ENCODE peak calls at places on chromosomes 12 and 14, in four cellular contexts. K is lung, Q is ovary, I is A549. G is an unnamed sample. For H3K9me3, the result is how much of the 10 kb centered on the place peaks cover.

GRCh38 chr12:48358937-48359509 is 8.3 kb upstream of the ZNF641 start:
- DNase-seq in K (no peak), Q (no peak), I (no peak), G (no peak)

GRCh38 chr14:61866932-61867920 is 105.0 kb downstream of the SNAPC1 start:
- DNase-seq in K (no peak), Q (no peak), I (peak), G (no peak)

GRCh38 chr12:86261606-86262005 is 5.4 kb upstream of the MGAT4C start:
- DNase-seq in K (no peak), Q (no peak), I (no peak), G (no peak)

GRCh38 chr14:34303811-34304210 is 158.2 kb downstream of the SPTSSA start:
- DNase-seq in K (no peak), Q (no peak), I (no peak), G (no peak)

GRCh38 chr14:92408186-92408585 is 85.2 kb downstream of the SLC24A4 start:
- DNase-seq in K (no peak), Q (no peak), I (no peak), G (no peak)

GRCh38 chr12:46459111-46459510 is 86.5 kb upstream of the SLC38A2 start:
- DNase-seq in K (no peak), Q (no peak), I (no peak), G (no peak)

GRCh38 chr12:107983871-107984480 is 145.1 kb upstream of the WSCD2 start:
- DNase-seq in K (no peak), Q (no peak), I (no peak), G (no peak)

GRCh38 chr14:77804592-77804991 is 4.7 kb downstream of the ADCK1 start:
- DNase-seq in K (no peak), Q (no peak), I (peak), G (no peak)

GRCh38 chr14:76313861-76314260 is 62.1 kb upstream of the ESRRB start:
- DNase-seq in K (no peak), Q (no peak), I (no peak), G (no peak)

GRCh38 chr14:65131176-65131765 is 29.0 kb upstream of the MAX start:
- DNase-seq in K (no peak), Q (no peak), I (peak), G (no peak)

GRCh38 chr12:40300490-40300889 is 75.7 kb downstream of the LRRK2 start:
- DNase-seq in K (no peak), Q (no peak), I (peak), G (no peak)

GRCh38 chr14:54625158-54625557 is 58.2 kb downstream of the SAMD4A start:
- DNase-seq in K (no peak), Q (no peak), I (no peak), G (no peak)

GRCh38 chr12:42691991-42692557 is 102.5 kb upstream of the PRICKLE1 start:
- DNase-seq in K (no peak), Q (peak), I (peak), G (no peak)

GRCh38 chr14:21241218-21241819 is 27.9 kb downstream of the HNRNPC start:
- DNase-seq in K (no peak), Q (no peak), I (peak), G (no peak)

GRCh38 chr14:90624228-90624627 is 192.0 kb downstream of the TTC7B start:
- DNase-seq in K (peak), Q (no peak), I (peak), G (peak)

GRCh38 chr14:90302529-90303303 is 29.0 kb downstream of the NRDE2 start:
- DNase-seq in K (no peak), Q (no peak), I (no peak), G (no peak)

GRCh38 chr14:49134940-49135339 is 451.2 kb downstream of the RPS29 start:
- DNase-seq in K (no peak), Q (peak), I (peak), G (no peak)

GRCh38 chr12:11729008-11729407 is 79.5 kb downstream of the ETV6 start:
- DNase-seq in K (no peak), Q (no peak), I (no peak), G (no peak)

GRCh38 chr14:51978566-51979398 is 10.6 kb upstream of the RTRAF start:
- DNase-seq in K (peak), Q (peak), I (peak), G (peak)

GRCh38 chr14:77044776-77045569 is 16.5 kb upstream of the IRF2BPL start:
- DNase-seq in K (peak), Q (peak), I (peak), G (peak)

GRCh38 chr14:67704484-67705089 is 2.9 kb downstream of the RDH12 start:
- DNase-seq in K (no peak), Q (no peak), I (peak), G (no peak)

GRCh38 chr12:22238211-22238610 is 96.3 kb downstream of the ST8SIA1 start:
- DNase-seq in K (no peak), Q (no peak), I (no peak), G (no peak)

GRCh38 chr12:55009171-55009570 is 10.6 kb upstream of the NEUROD4 start:
- DNase-seq in K (no peak), Q (no peak), I (no peak), G (no peak)

GRCh38 chr12:13375583-13376413 is 179.3 kb downstream of the EMP1 start:
- DNase-seq in K (no peak), Q (no peak), I (no peak), G (no peak)

GRCh38 chr12:57851552-57852186 is 5.1 kb upstream of the CTDSP2 start:
- DNase-seq in K (no peak), Q (no peak), I (no peak), G (no peak)

GRCh38 chr12:121793501-121793835 is at the start of gene RHOF:
- DNase-seq in K (peak), Q (no peak), I (no peak), G (peak)

GRCh38 chr14:75709207-75709812 is 48.3 kb downstream of the TTLL5 start:
- DNase-seq in K (peak), Q (peak), I (peak), G (peak)

GRCh38 chr12:47184229-47184628 is 104.5 kb upstream of the AMIGO2 start:
- DNase-seq in K (no peak), Q (no peak), I (no peak), G (no peak)

DNA sequence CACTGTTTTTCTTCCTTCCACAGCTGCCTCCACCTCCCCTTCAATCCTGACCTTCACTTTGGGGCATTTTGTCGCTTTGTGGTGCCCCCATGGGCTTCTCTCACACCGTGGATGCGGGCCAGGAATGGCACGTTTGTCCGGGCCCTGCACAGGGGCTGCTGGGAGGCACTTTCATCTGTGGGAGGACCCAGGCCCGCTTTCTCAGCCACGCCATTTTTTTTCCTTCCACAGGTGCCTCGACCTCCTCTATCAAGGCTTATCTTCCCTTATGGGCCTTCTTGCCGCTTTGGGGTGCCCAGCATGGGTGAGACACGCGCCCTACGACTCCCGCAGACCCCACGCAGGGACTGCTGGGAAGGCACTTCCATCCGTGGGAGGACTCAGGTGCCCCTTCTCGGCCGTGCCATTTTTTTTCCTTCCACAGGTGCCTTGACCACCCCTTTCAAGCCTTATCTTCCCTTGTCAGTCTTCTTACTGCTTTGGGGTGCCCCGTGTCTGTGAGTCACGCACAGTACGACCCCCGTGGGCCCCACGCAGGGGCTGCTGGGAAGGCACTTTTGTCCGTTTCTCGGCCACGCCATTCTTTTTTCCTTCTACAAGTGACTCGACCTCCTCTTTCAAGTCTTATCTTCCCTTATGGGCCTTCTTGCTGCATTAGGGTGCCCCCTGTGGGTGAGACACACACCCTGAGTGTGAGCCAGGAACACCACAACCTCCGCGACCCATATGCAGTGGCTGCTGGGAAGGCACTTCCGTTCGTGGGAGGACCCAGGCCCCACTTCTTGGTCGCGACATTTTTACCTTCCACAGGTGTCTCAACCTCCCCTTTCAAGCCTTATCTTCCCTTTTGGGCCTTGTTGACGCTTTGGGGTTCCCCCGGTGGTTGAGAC is 270.7 kb downstream of the ALG10 start:
- DNase-seq in K (no peak), Q (peak), I (peak), G (peak)
- H3K9me3 ChIP-seq in K (under half), Q (under half), I (under half), G (under half)

GRCh38 chr14:38116895-38117294 is 90.8 kb upstream of the SSTR1 start:
- DNase-seq in K (no peak), Q (no peak), I (no peak), G (no peak)
- H3K9me3 ChIP-seq in K (under half), Q (under half), I (under half), G (under half)

DNA sequence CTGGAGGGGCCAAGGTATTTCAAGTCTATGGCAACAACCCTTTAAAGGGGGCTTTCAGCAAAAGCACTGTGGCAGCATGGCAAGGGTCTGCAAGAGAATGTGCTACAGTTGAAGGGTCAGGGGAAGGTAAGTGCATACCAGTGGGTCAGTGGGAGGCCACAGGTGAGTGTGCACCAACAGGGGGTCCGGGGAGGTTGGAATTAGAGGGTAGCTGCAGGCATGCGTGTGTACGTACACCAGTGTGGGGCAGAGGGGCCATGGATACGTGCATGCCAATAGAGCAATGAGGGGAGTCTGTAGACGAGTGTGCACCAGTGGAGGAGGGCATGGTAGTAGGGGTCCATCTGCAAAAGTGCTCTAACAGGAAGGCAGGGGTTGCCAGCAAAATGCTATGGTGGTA is 448.9 kb downstream of the NAV3 start:
- DNase-seq in K (no peak), Q (no peak), I (no peak), G (no peak)
- H3K9me3 ChIP-seq in K (under half), Q (under half), I (under half), G (under half)

DNA sequence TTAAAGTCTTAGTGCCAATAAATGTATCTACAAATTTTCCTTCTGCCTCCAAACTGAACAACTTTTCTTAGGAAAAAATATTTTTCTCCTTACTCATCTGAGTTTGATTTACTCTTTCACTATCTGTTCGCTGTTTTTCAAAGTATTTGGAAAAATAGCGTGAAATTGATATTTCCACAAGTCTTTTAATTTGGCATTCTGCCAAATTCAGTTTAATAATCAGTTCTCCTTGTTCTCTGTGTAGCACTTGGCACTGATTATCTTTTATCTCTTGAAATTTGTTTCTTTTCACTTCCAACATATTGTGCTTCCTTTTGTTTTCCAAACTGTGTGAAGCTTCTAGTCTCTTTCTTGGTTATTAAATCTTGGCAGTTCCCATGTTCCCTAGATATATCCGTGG is 559.8 kb downstream of the RPL10L start:
- DNase-seq in K (no peak), Q (no peak), I (no peak), G (no peak)
- H3K9me3 ChIP-seq in K (under half), Q (under half), I (under half), G (under half)

GRCh38 chr12:87814625-87815024 is 214.6 kb downstream of the C12orf50 start:
- DNase-seq in K (no peak), Q (no peak), I (peak), G (no peak)
- H3K9me3 ChIP-seq in K (under half), Q (under half), I (under half), G (under half)

GRCh38 chr14:100334904-100335303 is 11.8 kb downstream of the SLC25A47 start:
- DNase-seq in K (no peak), Q (no peak), I (no peak), G (peak)
- H3K9me3 ChIP-seq in K (under half), Q (under half), I (under half), G (under half)

GRCh38 chr14:104326848-104327247 is 188.5 kb downstream of the KIF26A start:
- DNase-seq in K (no peak), Q (no peak), I (no peak), G (no peak)
- H3K9me3 ChIP-seq in K (under half), Q (under half), I (under half), G (under half)

DNA sequence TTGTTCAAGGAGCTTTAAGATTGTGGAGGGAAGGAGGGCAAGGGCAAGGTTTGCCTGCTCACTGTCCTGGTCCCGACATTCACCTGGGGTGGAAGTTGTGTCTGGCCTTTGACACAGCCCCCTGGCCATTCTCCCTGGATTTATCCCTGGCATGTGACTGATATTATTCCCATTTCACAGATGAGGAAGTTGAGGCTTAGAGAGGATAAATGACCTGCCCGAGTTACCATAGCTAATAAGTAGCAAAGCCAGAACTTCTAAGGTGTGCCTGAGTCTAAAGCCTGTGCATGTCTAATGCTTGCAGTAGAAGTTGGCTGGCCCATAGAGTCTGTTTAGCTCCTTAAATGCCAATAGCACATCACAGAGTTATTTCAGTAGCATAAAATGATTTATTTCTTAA is 720 bp upstream of the FGF6 start:
- DNase-seq in K (no peak), Q (no peak), I (no peak), G (no peak)
- H3K9me3 ChIP-seq in K (under half), Q (under half), I (under half), G (under half)

GRCh38 chr14:79260406-79260805 is 950.9 kb downstream of the DIO2 start:
- DNase-seq in K (no peak), Q (no peak), I (no peak), G (no peak)

GRCh38 chr14:79270361-79270760 is 940.9 kb downstream of the DIO2 start:
- DNase-seq in K (no peak), Q (no peak), I (no peak), G (no peak)

GRCh38 chr14:79271122-79271521 is 940.2 kb downstream of the DIO2 start:
- DNase-seq in K (no peak), Q (no peak), I (no peak), G (no peak)

DNA sequence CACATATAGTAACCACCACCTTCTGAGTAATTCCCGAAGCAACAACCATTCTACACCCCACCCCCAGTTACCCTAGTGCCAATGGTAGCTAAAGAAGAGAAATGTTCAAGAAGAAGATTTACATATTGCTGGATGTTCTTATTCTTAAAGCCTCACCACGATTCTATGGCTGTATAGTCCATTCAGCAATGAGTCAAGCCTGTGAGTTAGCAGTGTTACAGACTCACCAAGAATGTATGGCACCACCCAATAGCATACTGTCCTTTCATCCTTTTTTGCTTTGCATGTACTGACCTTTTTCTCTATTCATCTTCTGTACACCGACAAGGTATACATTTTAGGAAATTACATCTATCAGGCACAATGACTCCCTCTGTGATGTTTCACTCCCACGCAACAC is 945.9 kb downstream of the DIO2 start:
- DNase-seq in K (no peak), Q (no peak), I (no peak), G (no peak)
- H3K9me3 ChIP-seq in K (under half), Q (under half), I (under half), G (under half)